ENCODE peak calls at places on chromosomes 5 and 9, in eight cellular contexts. V is IMR-90, Y is tibial artery, X is uterus, C is cardiac muscle cell, J is fibroblast of the aortic adventitia, Z is lung, O is lower leg skin. B is an unnamed sample.

GRCh38 chr9:115104908-115105307 is 13.0 kb downstream of the TNC start:
- DNase-seq in V (peak), Y (no peak), X (no peak), C (no peak), J (peak), Z (no peak), O (no peak), B (peak)

GRCh38 chr5:128358826-128359225 is 179.2 kb downstream of the FBN2 start:
- DNase-seq in V (peak), Y (no peak), X (no peak), C (peak), J (peak), Z (no peak), O (no peak), B (peak)

GRCh38 chr9:36450110-36450732 is 50.2 kb upstream of the RNF38 start:
- DNase-seq in V (peak), Y (no peak), X (no peak), C (peak), J (peak), Z (no peak), O (no peak), B (peak)

GRCh38 chr5:109823597-109823996 is 133.9 kb downstream of the MAN2A1 start:
- DNase-seq in V (peak), Y (no peak), X (no peak), C (peak), J (peak), Z (no peak), O (no peak), B (no peak)

GRCh38 chr9:35756275-35756742 is 2.2 kb upstream of the MSMP start:
- DNase-seq in V (no peak), Y (no peak), X (peak), C (peak), J (no peak), Z (peak), O (no peak), B (no peak)

GRCh38 chr5:32057157-32058096 is 116.7 kb downstream of the GOLPH3 start:
- DNase-seq in V (no peak), Y (no peak), X (no peak), C (peak), J (peak), Z (no peak), O (no peak), B (no peak)

GRCh38 chr5:68345166-68345565 is 129.6 kb downstream of the PIK3R1 start:
- DNase-seq in V (peak), Y (no peak), X (no peak), C (no peak), J (no peak), Z (no peak), O (no peak), B (no peak)

GRCh38 chr5:97363577-97363976 is 180.5 kb upstream of the RIOK2 start:
- DNase-seq in V (no peak), Y (no peak), X (no peak), C (no peak), J (no peak), Z (no peak), O (no peak), B (no peak)

GRCh38 chr9:36584626-36585460 is 12.1 kb downstream of the MELK start:
- DNase-seq in V (peak), Y (no peak), X (no peak), C (peak), J (peak), Z (no peak), O (no peak), B (peak)

GRCh38 chr5:73280821-73281746 is 108.1 kb downstream of the TMEM174 start:
- DNase-seq in V (peak), Y (no peak), X (no peak), C (peak), J (peak), Z (peak), O (peak), B (peak)

GRCh38 chr5:17224858-17225436 is 7.5 kb downstream of the BASP1 start:
- DNase-seq in V (peak), Y (no peak), X (no peak), C (peak), J (no peak), Z (no peak), O (no peak), B (peak)
- H3K4me3 ChIP-seq in V (no peak), Y (no peak), X (no peak), C (no peak), J (no peak), Z (no peak), O (no peak), B (no peak)

GRCh38 chr5:141560141-141560540 is 58.7 kb downstream of the DIAPH1 start:
- DNase-seq in V (no peak), Y (no peak), X (no peak), C (peak), J (peak), Z (no peak), O (no peak), B (no peak)

GRCh38 chr5:141560725-141561483 is 57.9 kb downstream of the DIAPH1 start:
- DNase-seq in V (peak), Y (peak), X (peak), C (peak), J (peak), Z (peak), O (peak), B (peak)

GRCh38 chr5:141559481-141559880 is 59.3 kb downstream of the DIAPH1 start:
- DNase-seq in V (peak), Y (no peak), X (no peak), C (peak), J (peak), Z (no peak), O (no peak), B (peak)

GRCh38 chr5:141558150-141558549 is 60.6 kb downstream of the DIAPH1 start:
- DNase-seq in V (peak), Y (no peak), X (no peak), C (peak), J (no peak), Z (no peak), O (no peak), B (no peak)

DNA sequence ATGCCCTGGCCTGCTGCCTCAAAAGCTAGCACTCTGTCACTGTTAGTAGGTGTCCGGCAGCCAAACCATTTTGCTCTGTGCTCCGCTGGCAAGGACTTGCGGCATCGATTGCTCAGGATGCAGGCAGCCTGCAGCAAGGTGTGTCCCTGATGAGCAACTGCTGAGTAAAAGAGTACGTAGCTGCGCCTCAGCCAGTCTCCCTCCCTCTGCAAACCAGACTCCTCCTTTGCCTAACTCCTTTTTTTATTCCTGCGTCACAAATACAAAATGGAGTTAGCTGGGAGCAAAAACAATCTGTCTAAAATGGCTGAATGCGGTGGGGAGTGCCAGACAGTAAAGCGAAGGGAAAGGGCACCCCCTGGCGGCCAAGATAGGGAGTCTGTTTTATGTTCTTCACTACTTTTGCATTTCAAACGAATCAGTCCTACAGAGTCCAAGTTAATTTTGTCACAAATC is 61.1 kb downstream of the DIAPH1 start:
- DNase-seq in V (peak), Y (peak), X (peak), C (peak), J (peak), Z (peak), O (peak), B (peak)
- H3K4me3 ChIP-seq in V (peak), Y (peak), X (peak), C (peak), J (peak), Z (no peak), O (no peak), B (peak)

GRCh38 chr5:14707811-14708210 is 43.3 kb downstream of the OTULIN start:
- DNase-seq in V (no peak), Y (no peak), X (no peak), C (no peak), J (no peak), Z (no peak), O (no peak), B (no peak)
- H3K4me3 ChIP-seq in V (no peak), Y (no peak), X (no peak), C (no peak), J (no peak), Z (no peak), O (no peak), B (no peak)

GRCh38 chr5:14264605-14265316 is 121.6 kb downstream of the TRIO start:
- DNase-seq in V (peak), Y (peak), X (peak), C (peak), J (peak), Z (peak), O (peak), B (peak)
- H3K4me3 ChIP-seq in V (no peak), Y (peak), X (peak), C (peak), J (peak), Z (no peak), O (no peak), B (no peak)

GRCh38 chr5:174733091-174733690 is 8.8 kb downstream of the MSX2 start:
- DNase-seq in V (no peak), Y (no peak), X (no peak), C (no peak), J (no peak), Z (no peak), O (no peak), B (no peak)
- H3K4me3 ChIP-seq in V (no peak), Y (no peak), X (no peak), C (no peak), J (no peak), Z (no peak), O (no peak), B (no peak)

GRCh38 chr5:1345876-1346626 is 1.2 kb upstream of the CLPTM1L start:
- DNase-seq in V (no peak), Y (no peak), X (no peak), C (no peak), J (no peak), Z (no peak), O (no peak), B (no peak)
- H3K4me3 ChIP-seq in V (peak), Y (peak), X (peak), C (peak), J (peak), Z (peak), O (peak), B (peak)

GRCh38 chr5:131279209-131279608 is 15.4 kb downstream of the CDC42SE2 start:
- DNase-seq in V (no peak), Y (no peak), X (no peak), C (no peak), J (no peak), Z (no peak), O (no peak), B (no peak)
- H3K4me3 ChIP-seq in V (no peak), Y (no peak), X (no peak), C (no peak), J (no peak), Z (no peak), O (no peak), B (no peak)

GRCh38 chr5:175872287-175873089 is 1.1 kb downstream of the CPLX2 start:
- DNase-seq in V (no peak), Y (no peak), X (no peak), C (no peak), J (no peak), Z (no peak), O (no peak), B (no peak)
- H3K4me3 ChIP-seq in V (no peak), Y (no peak), X (no peak), C (peak), J (no peak), Z (no peak), O (no peak), B (no peak)

GRCh38 chr9:123637596-123637939 is 281.6 kb downstream of the CRB2 start:
- DNase-seq in V (peak), Y (no peak), X (no peak), C (peak), J (peak), Z (no peak), O (no peak), B (peak)
- H3K4me3 ChIP-seq in V (peak), Y (no peak), X (no peak), C (no peak), J (peak), Z (no peak), O (no peak), B (peak)

B was measured in astrocyte of the spinal cord.